ENCODE peak calls at places on chromosomes 7 and 10, in four cellular contexts. H is foreskin fibroblast, Q is GM12864, A is PC-9. X is an unnamed sample.

GRCh38 chr10:116769368-116769767 is 27.0 kb upstream of the HSPA12A start:
- DNase-seq in A (no peak), H (no peak), Q (no peak), X (no peak)

GRCh38 chr10:60414877-60415585 is 25.4 kb upstream of the ANK3 start:
- DNase-seq in Q (no peak), H (peak), A (peak), X (no peak)

GRCh38 chr10:6647811-6648526 is 67.9 kb upstream of the PRKCQ start:
- DNase-seq in Q (no peak), A (peak), H (peak), X (peak)

GRCh38 chr7:45578467-45578866 is 4.3 kb downstream of the ADCY1 start:
- DNase-seq in Q (no peak), H (no peak), A (no peak), X (no peak)

GRCh38 chr10:133454204-133454893 is 604 bp downstream of the SCART1 start:
- DNase-seq in A (no peak), Q (no peak), H (no peak), X (no peak)

GRCh38 chr7:22781230-22781711 is 41.4 kb downstream of the TOMM7 start:
- DNase-seq in Q (no peak), A (no peak), H (peak), X (no peak)

GRCh38 chr10:75176046-75176445 is 34.5 kb upstream of the VDAC2 start:
- DNase-seq in H (no peak), A (no peak), Q (no peak), X (no peak)

GRCh38 chr10:73812662-73813061 is 1.3 kb upstream of the NDST2 start:
- DNase-seq in A (no peak), H (no peak), Q (no peak), X (no peak)

GRCh38 chr10:5458949-5459747 is 40.2 kb downstream of the CALML5 start:
- DNase-seq in H (no peak), Q (no peak), A (no peak), X (no peak)

GRCh38 chr7:36538126-36538525 is 148.5 kb downstream of the ANLN start:
- DNase-seq in A (no peak), Q (no peak), H (no peak), X (no peak)

GRCh38 chr7:95865716-95866371 is 93.5 kb downstream of the DYNC1I1 start:
- DNase-seq in H (no peak), Q (no peak), A (no peak), X (peak)

GRCh38 chr10:125060851-125061556 is 99.4 kb downstream of the CTBP2 start:
- DNase-seq in Q (no peak), H (peak), A (peak), X (peak)

GRCh38 chr7:149763563-149764240 is 9.7 kb downstream of the ZNF467 start:
- DNase-seq in Q (no peak), A (no peak), H (no peak), X (no peak)

GRCh38 chr10:88318803-88319202 is 264.3 kb downstream of the RNLS start:
- DNase-seq in H (no peak), A (peak), Q (peak), X (peak)

GRCh38 chr7:18762189-18762588 is 266.6 kb downstream of the HDAC9 start:
- DNase-seq in Q (no peak), H (peak), A (no peak), X (no peak)

GRCh38 chr10:69955211-69955805 is 97.3 kb upstream of the MACROH2A2 start:
- DNase-seq in A (no peak), Q (no peak), H (no peak), X (no peak)

GRCh38 chr10:130194194-130194990 is 58.2 kb downstream of the GLRX3 start:
- DNase-seq in A (no peak), H (no peak), Q (no peak), X (no peak)

GRCh38 chr10:60125928-60126327 is 219.6 kb upstream of the CCDC6 start:
- DNase-seq in H (no peak), Q (no peak), A (no peak), X (no peak)

GRCh38 chr10:70130878-70131559 is 1.6 kb downstream of the AIFM2 start:
- DNase-seq in Q (no peak), H (peak), A (peak), X (no peak)

GRCh38 chr7:11616466-11616865 is 215.5 kb downstream of the THSD7A start:
- DNase-seq in A (no peak), Q (no peak), H (no peak), X (no peak)

GRCh38 chr10:5776881-5777197 is 36.4 kb downstream of the GDI2 start:
- DNase-seq in A (no peak), Q (no peak), H (peak), X (no peak)

DNA sequence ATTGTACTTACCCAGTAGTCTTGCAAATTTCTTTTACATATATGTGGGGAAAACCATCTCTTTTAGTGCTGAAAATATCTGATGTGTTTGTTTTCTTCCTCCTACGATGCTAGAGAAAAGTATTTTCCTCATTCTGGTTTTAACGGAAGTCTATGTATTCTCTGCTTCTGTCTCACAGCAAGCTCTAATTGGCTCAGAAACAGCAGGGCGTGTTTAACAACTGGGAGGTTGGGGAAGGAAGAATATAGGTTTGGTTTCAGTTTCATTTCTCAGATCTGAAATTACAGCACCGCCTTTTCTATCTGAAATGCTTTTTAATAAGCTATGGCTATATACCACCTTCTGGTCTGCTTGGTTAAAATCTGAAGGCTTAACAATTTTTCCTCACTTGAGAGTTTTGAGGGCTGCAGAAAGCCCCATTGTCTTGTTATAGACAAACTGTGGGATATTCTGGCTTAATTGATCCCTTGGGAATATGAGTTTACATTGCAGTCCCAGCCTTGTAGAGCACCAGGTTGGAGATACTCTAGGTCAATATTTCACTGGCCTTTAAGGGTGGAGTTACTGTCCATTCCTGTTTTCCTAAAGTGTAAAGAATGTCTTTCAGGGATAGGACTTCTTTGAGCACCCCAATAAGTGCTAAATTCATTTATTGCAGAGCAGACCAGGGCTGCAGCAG is at the start of gene SAMD9:
- DNase-seq in A (peak), Q (peak), H (peak), X (peak)
- TF ChIP-seq CTCF in A (no peak), Q (no peak), H (no peak), X (no peak)

GRCh38 chr10:123675811-123676210 is 9.7 kb downstream of the GPR26 start:
- DNase-seq in Q (no peak), A (no peak), H (no peak), X (no peak)
- H3K4me3 ChIP-seq in Q (no peak), A (no peak), H (no peak), X (no peak)

DNA sequence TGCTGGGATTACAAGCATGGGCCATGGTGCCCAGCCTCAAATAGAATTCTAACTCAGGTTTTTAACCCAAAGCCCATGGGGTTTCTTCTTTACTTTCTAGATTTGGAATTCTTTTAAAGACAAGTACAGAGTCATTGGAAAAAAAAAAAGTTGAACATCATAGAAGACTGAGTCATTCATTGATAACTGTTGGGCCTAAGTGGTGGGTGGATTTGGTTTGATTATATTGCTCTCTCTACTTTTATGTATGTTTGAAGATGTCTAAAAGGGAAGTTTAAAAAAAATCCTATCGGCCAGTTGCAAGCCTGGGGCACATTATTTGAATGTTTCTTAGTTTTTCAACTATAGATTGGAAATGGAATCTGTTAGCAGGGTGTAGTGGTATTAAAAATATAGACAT is 49.7 kb downstream of the INPP5F start:
- DNase-seq in A (no peak), H (no peak), Q (no peak), X (no peak)
- TF ChIP-seq CTCF in A (no peak), H (no peak), Q (no peak), X (no peak)

DNA sequence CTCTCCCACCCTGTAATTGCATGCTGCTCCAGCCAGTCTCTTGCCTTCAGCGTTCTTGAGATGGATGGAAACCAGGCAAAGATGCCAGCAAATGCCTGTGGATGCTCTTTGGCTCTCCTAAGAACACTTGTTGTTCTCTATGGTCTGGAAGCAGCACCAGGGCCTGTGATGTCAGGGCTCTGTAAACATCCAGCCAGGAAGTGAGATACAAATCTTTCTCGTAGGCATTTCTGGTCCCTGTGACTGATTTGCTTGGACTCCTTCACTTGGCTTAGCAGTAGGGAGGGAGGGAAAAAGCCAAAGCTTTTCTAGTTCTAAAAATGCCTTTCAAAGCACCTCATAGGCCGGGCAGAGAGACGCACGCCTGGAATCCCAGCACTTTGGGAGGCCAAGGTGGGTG is 201.3 kb downstream of the REEP3 start:
- DNase-seq in H (peak), Q (no peak), A (no peak), X (no peak)
- H3K4me3 ChIP-seq in H (no peak), Q (no peak), A (no peak), X (no peak)

X was measured in GM12865.